ENCODE peak calls at places on chromosomes 2 and 18, in ten cellular contexts. I is CD8-positive, alpha-beta T cell; J is adrenal gland; W is lower lobe of right lung; E is left ventricle myocardium inferior; L is tibial nerve; K is cardiac muscle cell; T is ascending aorta; Q is uterus; B is A549. S is an unnamed sample.

GRCh38 chr2:38581193-38582147 is 21.3 kb downstream of the HNRNPLL start:
- DNase-seq in I (peak; percentile 48), J (no peak), W (peak; percentile 60), E (no peak), L (peak; percentile 52), K (peak; percentile 85), T (no peak), Q (peak; percentile 34), B (peak; percentile 83), S (no peak)

GRCh38 chr2:190910341-190911136 is 29.9 kb downstream of the GLS start:
- DNase-seq in I (no peak), J (no peak), W (no peak), E (no peak), L (no peak), K (no peak), T (no peak), Q (no peak), B (no peak), S (no peak)

GRCh38 chr18:76983613-76984051 is 149.0 kb downstream of the MBP start:
- DNase-seq in I (no peak), J (no peak), W (peak; percentile 23), E (no peak), L (no peak), K (no peak), T (peak; percentile 51), Q (no peak), B (no peak), S (no peak)

GRCh38 chr2:51695531-51695930 is 663.6 kb upstream of the NRXN1 start:
- DNase-seq in I (no peak), J (no peak), W (no peak), E (no peak), L (no peak), K (no peak), T (no peak), Q (no peak), B (no peak), S (no peak)

GRCh38 chr2:119734051-119734450 is 25.7 kb upstream of the PTPN4 start:
- DNase-seq in I (no peak), J (no peak), W (no peak), E (no peak), L (no peak), K (no peak), T (no peak), Q (no peak), B (no peak), S (peak; percentile 60)

GRCh38 chr18:45357681-45358470 is 257.4 kb upstream of the SLC14A2 start:
- DNase-seq in I (no peak), J (no peak), W (no peak), E (no peak), L (no peak), K (no peak), T (no peak), Q (no peak), B (no peak), S (no peak)

GRCh38 chr18:5237083-5237722 is 40.1 kb upstream of the AKAIN1 start:
- DNase-seq in I (peak; percentile 26), J (no peak), W (no peak), E (peak; percentile 15), L (peak; percentile 8), K (no peak), T (no peak), Q (no peak), B (no peak), S (no peak)

GRCh38 chr18:32920796-32921787 is 148.3 kb upstream of the KLHL14 start:
- DNase-seq in I (no peak), J (no peak), W (no peak), E (no peak), L (no peak), K (no peak), T (no peak), Q (no peak), B (peak; percentile 42), S (no peak)

GRCh38 chr2:200050921-200051620 is 95.7 kb downstream of the MAIP1 start:
- DNase-seq in I (no peak), J (no peak), W (no peak), E (no peak), L (no peak), K (no peak), T (no peak), Q (no peak), B (no peak), S (no peak)

GRCh38 chr2:240399419-240400318 is 35.8 kb upstream of the GPC1 start:
- DNase-seq in I (no peak), J (peak; percentile 13), W (peak; percentile 35), E (no peak), L (no peak), K (no peak), T (peak; percentile 48), Q (no peak), B (no peak), S (no peak)

GRCh38 chr2:109271920-109272319 is 142.9 kb downstream of the SH3RF3 start:
- DNase-seq in I (no peak), J (no peak), W (no peak), E (no peak), L (no peak), K (no peak), T (no peak), Q (no peak), B (no peak), S (no peak)

GRCh38 chr2:10333247-10333613 is 30.5 kb downstream of the HPCAL1 start:
- DNase-seq in I (no peak), J (no peak), W (no peak), E (no peak), L (no peak), K (peak; percentile 18), T (no peak), Q (no peak), B (no peak), S (no peak)

DNA sequence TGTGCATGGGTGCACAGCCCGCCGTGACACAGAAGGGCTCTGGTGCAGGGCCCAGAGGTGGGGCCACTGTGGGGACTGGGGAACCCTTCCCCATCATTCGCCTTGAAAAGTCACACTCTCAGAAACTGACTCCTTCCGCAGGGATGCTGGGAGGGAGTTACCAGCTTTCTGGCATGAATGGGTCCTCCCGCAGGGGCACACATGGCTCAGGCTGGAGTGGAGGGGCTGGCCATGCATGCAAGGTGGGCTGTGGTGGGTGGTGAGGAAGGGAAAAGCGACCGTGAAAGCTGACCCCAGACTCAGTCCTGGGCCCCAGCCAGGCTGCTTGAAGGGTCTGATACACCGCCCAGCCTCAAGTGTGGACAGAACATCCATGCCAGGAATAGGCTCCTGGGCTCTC is 201.1 kb downstream of the TNS1 start:
- DNase-seq in I (no peak), J (peak; percentile 17), W (no peak), E (peak; percentile 15), L (no peak), K (no peak), T (peak; percentile 63), Q (peak; percentile 19), B (no peak), S (no peak)
- H3K4me1 ChIP-seq in I (no peaks in the 10 kb centered on the region), J (no peaks in the 10 kb centered on the region), W (peaks cover 46% of the 10 kb centered on the region), E (peaks cover 100% of the 10 kb centered on the region), L (peaks cover 82% of the 10 kb centered on the region), K (peaks cover 6% of the 10 kb centered on the region), T (peaks cover 3% of the 10 kb centered on the region), Q (peaks cover 11% of the 10 kb centered on the region), B (no peaks in the 10 kb centered on the region), S (peaks cover 14% of the 10 kb centered on the region)

GRCh38 chr18:55093808-55094207 is 134.5 kb upstream of the CCDC68 start:
- DNase-seq in I (no peak), J (no peak), W (no peak), E (no peak), L (no peak), K (no peak), T (no peak), Q (no peak), B (no peak), S (no peak)
- H3K4me1 ChIP-seq in I (no peaks in the 10 kb centered on the region), J (peaks cover 4% of the 10 kb centered on the region), W (no peaks in the 10 kb centered on the region), E (peaks cover 9% of the 10 kb centered on the region), L (no peaks in the 10 kb centered on the region), K (no peaks in the 10 kb centered on the region), T (no peaks in the 10 kb centered on the region), Q (no peaks in the 10 kb centered on the region), B (peaks cover 20% of the 10 kb centered on the region), S (no peaks in the 10 kb centered on the region)

GRCh38 chr2:45973426-45973825 is 322.0 kb downstream of the PRKCE start:
- DNase-seq in I (no peak), J (no peak), W (no peak), E (no peak), L (no peak), K (no peak), T (no peak), Q (no peak), B (no peak), S (no peak)

GRCh38 chr2:45974056-45974455 is 322.6 kb downstream of the PRKCE start:
- DNase-seq in I (no peak), J (no peak), W (no peak), E (no peak), L (no peak), K (no peak), T (no peak), Q (no peak), B (no peak), S (no peak)

GRCh38 chr2:45978302-45978859 is 318.8 kb upstream of the EPAS1 start:
- DNase-seq in I (no peak), J (no peak), W (no peak), E (no peak), L (no peak), K (no peak), T (no peak), Q (no peak), B (no peak), S (no peak)

GRCh38 chr2:45974762-45975408 is 322.3 kb upstream of the EPAS1 start:
- DNase-seq in I (no peak), J (no peak), W (no peak), E (no peak), L (no peak), K (no peak), T (no peak), Q (no peak), B (no peak), S (no peak)

DNA sequence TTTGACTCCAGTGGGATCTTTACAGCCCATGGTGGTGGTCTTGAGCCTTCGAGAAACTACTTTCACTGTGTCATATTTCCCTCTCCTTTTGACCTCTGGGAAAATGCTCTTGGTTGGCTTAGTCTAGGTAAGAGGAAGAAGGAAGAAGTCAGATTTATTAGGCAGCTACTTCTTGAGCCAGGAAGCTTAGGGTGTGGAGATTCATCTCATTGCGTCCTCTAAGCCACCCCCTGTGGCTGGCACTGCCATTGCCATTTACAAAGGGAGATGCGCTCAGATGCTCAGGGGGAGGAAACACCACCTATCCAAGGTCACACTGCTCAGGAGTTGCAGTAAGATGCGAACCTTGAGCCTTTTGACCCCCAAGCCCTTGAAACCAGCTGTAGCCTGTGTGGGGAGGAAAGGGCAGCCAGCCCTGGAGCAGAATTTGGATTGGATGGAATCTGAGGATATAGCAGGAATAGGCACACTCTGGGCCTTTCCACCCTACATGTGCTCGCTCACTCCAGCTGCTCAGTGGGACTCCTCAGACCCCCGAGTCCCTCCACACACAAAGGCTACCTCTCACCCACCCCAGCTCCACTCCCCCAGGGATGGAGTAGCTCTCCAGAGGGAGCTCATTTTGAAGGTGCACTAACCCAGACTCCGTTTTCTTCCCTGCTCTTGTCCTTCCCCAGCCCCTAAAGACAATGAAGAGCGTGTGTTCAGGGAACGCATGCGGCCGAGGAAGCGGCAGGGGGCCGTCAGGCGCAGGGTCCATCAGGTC is 321.3 kb upstream of the EPAS1 start:
- DNase-seq in I (no peak), J (no peak), W (no peak), E (no peak), L (no peak), K (no peak), T (no peak), Q (no peak), B (no peak), S (no peak)
- H3K4me1 ChIP-seq in I (no peaks in the 10 kb centered on the region), J (no peaks in the 10 kb centered on the region), W (no peaks in the 10 kb centered on the region), E (peaks cover 6% of the 10 kb centered on the region), L (peaks cover 9% of the 10 kb centered on the region), K (no peaks in the 10 kb centered on the region), T (no peaks in the 10 kb centered on the region), Q (no peaks in the 10 kb centered on the region), B (no peaks in the 10 kb centered on the region), S (no peaks in the 10 kb centered on the region)

GRCh38 chr18:3255611-3256165 is 6.2 kb upstream of the MYL12B start:
- DNase-seq in I (no peak), J (no peak), W (no peak), E (no peak), L (no peak), K (no peak), T (no peak), Q (no peak), B (no peak), S (no peak)
- H3K4me1 ChIP-seq in I (peaks cover 66% of the 10 kb centered on the region), J (peaks cover 18% of the 10 kb centered on the region), W (peaks cover 79% of the 10 kb centered on the region), E (peaks cover 95% of the 10 kb centered on the region), L (peaks cover 53% of the 10 kb centered on the region), K (peaks cover 24% of the 10 kb centered on the region), T (peaks cover 8% of the 10 kb centered on the region), Q (no peaks in the 10 kb centered on the region), B (peaks cover 51% of the 10 kb centered on the region), S (no peaks in the 10 kb centered on the region)